ENCODE peak calls at places on chromosomes 16 and 17, in six cellular contexts. L is 8988T, M is HS-5, J is WTC11, I is H54, O is choroid plexus epithelial cell. U is an unnamed sample.

GRCh38 chr17:73760186-73760758 is 116.0 kb upstream of the SDK2 start:
- DNase-seq in I (no peak), J (peak), O (no peak), L (no peak), M (no peak), U (no peak)

GRCh38 chr16:47008612-47009011 is 35.1 kb upstream of the DNAJA2 start:
- DNase-seq in M (no peak), L (no peak), O (no peak), I (no peak), J (no peak), U (no peak)

GRCh38 chr16:87308826-87309225 is 8.4 kb downstream of the C16orf95 start:
- DNase-seq in L (no peak), J (no peak), M (no peak), I (no peak), O (no peak), U (no peak)

GRCh38 chr17:78356163-78356713 is 3.6 kb downstream of the SOCS3 start:
- DNase-seq in J (peak), L (peak), M (no peak), I (peak), O (peak), U (no peak)

GRCh38 chr16:27199747-27200146 is 3.6 kb upstream of the KDM8 start:
- DNase-seq in L (no peak), J (no peak), O (peak), I (no peak), M (no peak), U (peak)

GRCh38 chr17:16301963-16302855 is 51.1 kb downstream of the CENPV start:
- DNase-seq in I (peak), L (no peak), J (no peak), O (no peak), M (no peak), U (no peak)

GRCh38 chr17:13981881-13982280 is 87.4 kb upstream of the COX10 start:
- DNase-seq in M (no peak), I (no peak), O (peak), L (no peak), J (no peak), U (no peak)

GRCh38 chr17:27424516-27424915 is 31.7 kb upstream of the KSR1 start:
- DNase-seq in L (no peak), M (no peak), O (no peak), J (no peak), I (no peak), U (no peak)

GRCh38 chr16:88432753-88433152 is 20.3 kb upstream of the ZFPM1 start:
- DNase-seq in J (no peak), O (no peak), L (no peak), I (no peak), M (no peak), U (no peak)

GRCh38 chr16:85850344-85850880 is 48.5 kb upstream of the IRF8 start:
- DNase-seq in O (no peak), J (no peak), L (no peak), I (no peak), M (no peak), U (no peak)

GRCh38 chr16:29806096-29806579 is at the start of gene MAZ:
- DNase-seq in L (no peak), M (no peak), I (peak), J (no peak), O (no peak), U (no peak)

GRCh38 chr16:65283238-65283651 is 161.4 kb upstream of the CDH11 start:
- DNase-seq in L (no peak), I (no peak), J (no peak), O (peak), M (no peak), U (no peak)

GRCh38 chr17:5131146-5131715 is 15.4 kb downstream of the USP6 start:
- DNase-seq in M (no peak), L (no peak), J (no peak), I (no peak), O (no peak), U (no peak)

GRCh38 chr16:89170346-89171215 is 967 bp upstream of the CDH15 start:
- DNase-seq in O (no peak), L (no peak), J (peak), M (no peak), I (no peak), U (no peak)

GRCh38 chr17:83099570-83100181 is 20.3 kb downstream of the METRNL start:
- DNase-seq in I (no peak), J (no peak), M (no peak), L (no peak), O (peak), U (no peak)

GRCh38 chr17:72237223-72237622 is 116.4 kb downstream of the SOX9 start:
- DNase-seq in O (no peak), M (no peak), J (peak), L (no peak), I (no peak), U (no peak)

GRCh38 chr16:57810197-57811024 is 8.1 kb upstream of the KIFC3 start:
- DNase-seq in O (peak), M (peak), L (peak), I (peak), J (peak), U (peak)

GRCh38 chr17:10649031-10649430 is 8.1 kb downstream of the MYH3 start:
- DNase-seq in I (no peak), O (peak), L (no peak), J (no peak), M (no peak), U (peak)

GRCh38 chr16:81634380-81635121 is 144.5 kb upstream of the PLCG2 start:
- DNase-seq in J (no peak), L (no peak), M (no peak), O (peak), I (no peak), U (no peak)

GRCh38 chr16:59148312-59148711 is 414.2 kb upstream of the GOT2 start:
- DNase-seq in I (no peak), O (peak), M (no peak), L (no peak), J (no peak), U (peak)

GRCh38 chr16:85592700-85593502 is 20.2 kb upstream of the GSE1 start:
- DNase-seq in L (no peak), J (no peak), O (peak), M (no peak), I (no peak), U (no peak)

GRCh38 chr16:66189951-66190350 is 176.5 kb upstream of the CDH5 start:
- DNase-seq in L (no peak), M (peak), J (no peak), O (peak), I (no peak), U (peak)

GRCh38 chr17:28900986-28901726 is 1.7 kb downstream of the DHRS13 start:
- DNase-seq in O (no peak), L (no peak), J (no peak), M (no peak), I (no peak), U (no peak)

GRCh38 chr17:2170023-2170422 is 115.1 kb downstream of the HIC1 start:
- DNase-seq in J (peak), I (no peak), M (no peak), L (peak), O (no peak), U (no peak)

GRCh38 chr16:25735645-25736044 is 43.9 kb downstream of the HS3ST4 start:
- DNase-seq in O (no peak), M (no peak), L (no peak), J (no peak), I (no peak), U (no peak)

GRCh38 chr17:4642286-4642685 is 808 bp upstream of the ALOX15 start:
- DNase-seq in O (no peak), L (no peak), M (no peak), I (no peak), J (no peak), U (no peak)

GRCh38 chr17:77467513-77467912 is 326.7 kb downstream of the SEC14L1 start:
- DNase-seq in I (no peak), L (no peak), M (no peak), J (no peak), O (no peak), U (no peak)

GRCh38 chr16:68686905-68687304 is 41.8 kb downstream of the CDH3 start:
- DNase-seq in L (no peak), M (no peak), O (no peak), J (no peak), I (no peak), U (no peak)

GRCh38 chr16:27436921-27437650 is 35.1 kb downstream of the IL21R start:
- DNase-seq in O (no peak), I (no peak), L (no peak), J (no peak), M (no peak), U (no peak)

GRCh38 chr16:86355951-86356350 is 154.4 kb upstream of the FOXF1 start:
- DNase-seq in L (no peak), J (no peak), I (no peak), O (no peak), M (no peak), U (no peak)

GRCh38 chr16:29761882-29762281 is 16.1 kb upstream of the C16orf54 start:
- DNase-seq in L (no peak), M (no peak), O (no peak), I (no peak), J (no peak), U (no peak)

GRCh38 chr17:61389670-61390478 is 9.8 kb upstream of the TBX2 start:
- DNase-seq in I (no peak), J (peak), O (peak), L (peak), M (no peak), U (no peak)

GRCh38 chr16:1167276-1168107 is 14.6 kb downstream of the CACNA1H start:
- DNase-seq in J (peak), O (no peak), I (no peak), L (no peak), M (no peak), U (no peak)

GRCh38 chr16:7177875-7178274 is 154.8 kb upstream of the RBFOX1 start:
- DNase-seq in I (no peak), O (no peak), L (no peak), J (no peak), M (no peak), U (no peak)

GRCh38 chr16:65704866-65705265 is 583.0 kb upstream of the CDH11 start:
- DNase-seq in J (peak), M (no peak), L (no peak), O (no peak), I (no peak), U (no peak)

GRCh38 chr16:84635702-84636101 is 12.6 kb upstream of the KLHL36 start:
- DNase-seq in L (no peak), I (no peak), O (no peak), M (no peak), J (no peak), U (no peak)

GRCh38 chr17:32660496-32660895 is 173.7 kb downstream of the CDK5R1 start:
- DNase-seq in L (no peak), M (no peak), I (no peak), J (no peak), O (no peak), U (no peak)